ENCODE peak calls at places on chromosomes 11 and 22, in seven cellular contexts. One of them, this sample, is unnamed. For H3K4me1, the result is how much of the 10 kb centered on the place peaks cover.

GRCh38 chr22:18119409-18120110 is 9.0 kb downstream of the TUBA8 start:
- DNase-seq in IMR-90: no peak
- DNase-seq in neural progenitor cell: no peak
- DNase-seq in gastrocnemius medialis: peak
- DNase-seq in neuronal stem cell: no peak
- DNase-seq in H9: no peak
- DNase-seq in uterus: no peak
- DNase-seq in this sample: no peak

GRCh38 chr11:104694259-104695070 is 203.8 kb downstream of the CASP12 start:
- DNase-seq in neural progenitor cell: peak
- DNase-seq in neuronal stem cell: no peak
- DNase-seq in uterus: no peak
- DNase-seq in gastrocnemius medialis: no peak
- DNase-seq in IMR-90: peak
- DNase-seq in H9: no peak
- DNase-seq in this sample: peak

GRCh38 chr11:40118780-40119179 is 1340.7 kb downstream of the LRRC4C start:
- DNase-seq in uterus: no peak
- DNase-seq in neural progenitor cell: no peak
- DNase-seq in neuronal stem cell: no peak
- DNase-seq in gastrocnemius medialis: no peak
- DNase-seq in H9: no peak
- DNase-seq in IMR-90: no peak
- DNase-seq in this sample: no peak

GRCh38 chr11:65304613-65305012 is 10.1 kb upstream of the CDC42EP2 start:
- DNase-seq in neuronal stem cell: no peak
- DNase-seq in H9: no peak
- DNase-seq in uterus: no peak
- DNase-seq in IMR-90: no peak
- DNase-seq in gastrocnemius medialis: no peak
- DNase-seq in neural progenitor cell: no peak
- DNase-seq in this sample: no peak

GRCh38 chr22:17832665-17833064 is 58.4 kb upstream of the BID start:
- DNase-seq in neural progenitor cell: no peak
- DNase-seq in neuronal stem cell: no peak
- DNase-seq in uterus: no peak
- DNase-seq in H9: no peak
- DNase-seq in gastrocnemius medialis: no peak
- DNase-seq in IMR-90: no peak
- DNase-seq in this sample: no peak

GRCh38 chr11:100961633-100962032 is 168.0 kb downstream of the PGR start:
- DNase-seq in H9: no peak
- DNase-seq in uterus: no peak
- DNase-seq in gastrocnemius medialis: no peak
- DNase-seq in neuronal stem cell: no peak
- DNase-seq in neural progenitor cell: no peak
- DNase-seq in IMR-90: peak
- DNase-seq in this sample: no peak

GRCh38 chr11:130204703-130205095 is 45.1 kb downstream of the ST14 start:
- DNase-seq in neuronal stem cell: no peak
- DNase-seq in H9: no peak
- DNase-seq in IMR-90: no peak
- DNase-seq in neural progenitor cell: no peak
- DNase-seq in gastrocnemius medialis: no peak
- DNase-seq in uterus: no peak
- DNase-seq in this sample: no peak

GRCh38 chr11:116193321-116194114 is 579.3 kb downstream of the BUD13 start:
- DNase-seq in uterus: peak
- DNase-seq in gastrocnemius medialis: no peak
- DNase-seq in H9: peak
- DNase-seq in IMR-90: peak
- DNase-seq in neural progenitor cell: peak
- DNase-seq in neuronal stem cell: peak
- DNase-seq in this sample: peak

GRCh38 chr11:65967329-65967934 is 5.9 kb downstream of the SART1 start:
- DNase-seq in gastrocnemius medialis: no peak
- DNase-seq in neural progenitor cell: no peak
- DNase-seq in H9: no peak
- DNase-seq in neuronal stem cell: no peak
- DNase-seq in IMR-90: no peak
- DNase-seq in uterus: no peak
- DNase-seq in this sample: no peak

GRCh38 chr11:2086239-2087040 is 52.7 kb downstream of the IGF2 start:
- DNase-seq in gastrocnemius medialis: no peak
- DNase-seq in IMR-90: no peak
- DNase-seq in H9: no peak
- DNase-seq in neuronal stem cell: no peak
- DNase-seq in uterus: no peak
- DNase-seq in neural progenitor cell: no peak
- DNase-seq in this sample: no peak

GRCh38 chr11:85698195-85698594 is 12.2 kb upstream of the CCDC89 start:
- DNase-seq in neural progenitor cell: no peak
- DNase-seq in H9: no peak
- DNase-seq in gastrocnemius medialis: no peak
- DNase-seq in IMR-90: no peak
- DNase-seq in uterus: no peak
- DNase-seq in neuronal stem cell: no peak
- DNase-seq in this sample: no peak

GRCh38 chr22:22362311-22362710 is 117.7 kb downstream of the VPREB1 start:
- DNase-seq in H9: no peak
- DNase-seq in gastrocnemius medialis: no peak
- DNase-seq in IMR-90: no peak
- DNase-seq in uterus: no peak
- DNase-seq in neural progenitor cell: no peak
- DNase-seq in neuronal stem cell: no peak
- DNase-seq in this sample: no peak
- H3K4me1 ChIP-seq in H9: under half
- H3K4me1 ChIP-seq in gastrocnemius medialis: under half
- H3K4me1 ChIP-seq in IMR-90: under half
- H3K4me1 ChIP-seq in uterus: under half
- H3K4me1 ChIP-seq in neural progenitor cell: under half
- H3K4me1 ChIP-seq in neuronal stem cell: under half
- H3K4me1 ChIP-seq in this sample: under half

GRCh38 chr11:134261626-134262488 is 8.5 kb downstream of the ACAD8 start:
- DNase-seq in H9: peak
- DNase-seq in gastrocnemius medialis: no peak
- DNase-seq in neural progenitor cell: peak
- DNase-seq in IMR-90: no peak
- DNase-seq in neuronal stem cell: no peak
- DNase-seq in uterus: no peak
- DNase-seq in this sample: peak

GRCh38 chr11:134257101-134257500 is 3.7 kb downstream of the ACAD8 start:
- DNase-seq in H9: no peak
- DNase-seq in IMR-90: no peak
- DNase-seq in neuronal stem cell: no peak
- DNase-seq in neural progenitor cell: no peak
- DNase-seq in uterus: no peak
- DNase-seq in gastrocnemius medialis: no peak
- DNase-seq in this sample: no peak

GRCh38 chr11:134258577-134258976 is 5.2 kb downstream of the ACAD8 start:
- DNase-seq in gastrocnemius medialis: no peak
- DNase-seq in H9: no peak
- DNase-seq in neuronal stem cell: no peak
- DNase-seq in neural progenitor cell: no peak
- DNase-seq in IMR-90: no peak
- DNase-seq in uterus: no peak
- DNase-seq in this sample: no peak

GRCh38 chr11:134261000-134261399 is 7.6 kb downstream of the ACAD8 start:
- DNase-seq in gastrocnemius medialis: no peak
- DNase-seq in neuronal stem cell: no peak
- DNase-seq in neural progenitor cell: no peak
- DNase-seq in uterus: no peak
- DNase-seq in H9: no peak
- DNase-seq in IMR-90: no peak
- DNase-seq in this sample: no peak

GRCh38 chr11:134260503-134260902 is 7.1 kb downstream of the ACAD8 start:
- DNase-seq in IMR-90: no peak
- DNase-seq in gastrocnemius medialis: no peak
- DNase-seq in uterus: no peak
- DNase-seq in H9: no peak
- DNase-seq in neural progenitor cell: no peak
- DNase-seq in neuronal stem cell: no peak
- DNase-seq in this sample: no peak
- H3K4me1 ChIP-seq in IMR-90: under half
- H3K4me1 ChIP-seq in gastrocnemius medialis: under half
- H3K4me1 ChIP-seq in uterus: under half
- H3K4me1 ChIP-seq in H9: under half
- H3K4me1 ChIP-seq in neural progenitor cell: under half
- H3K4me1 ChIP-seq in neuronal stem cell: under half
- H3K4me1 ChIP-seq in this sample: under half

DNA sequence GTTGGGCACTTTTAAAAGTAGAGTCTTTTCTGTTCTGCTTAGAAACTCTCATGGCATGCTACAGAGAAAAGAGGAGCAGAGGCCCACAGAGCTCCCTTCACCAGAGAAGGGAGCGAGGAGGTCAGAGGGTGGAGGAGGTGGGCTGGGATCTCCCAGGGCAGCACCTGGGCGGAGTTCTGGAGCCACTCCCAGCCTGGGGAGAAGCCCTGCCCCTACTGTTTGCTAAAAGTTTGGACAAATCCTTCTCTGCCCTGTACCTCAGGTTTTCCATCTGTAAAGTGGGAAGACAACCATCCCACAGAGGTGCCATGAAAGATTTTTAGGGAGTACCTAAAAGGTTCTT is 299.0 kb downstream of the KIRREL3 start:
- DNase-seq in neural progenitor cell: no peak
- DNase-seq in H9: no peak
- DNase-seq in gastrocnemius medialis: no peak
- DNase-seq in IMR-90: no peak
- DNase-seq in uterus: no peak
- DNase-seq in neuronal stem cell: no peak
- DNase-seq in this sample: no peak
- H3K4me1 ChIP-seq in neural progenitor cell: under half
- H3K4me1 ChIP-seq in H9: under half
- H3K4me1 ChIP-seq in gastrocnemius medialis: under half
- H3K4me1 ChIP-seq in IMR-90: under half
- H3K4me1 ChIP-seq in uterus: under half
- H3K4me1 ChIP-seq in neuronal stem cell: under half
- H3K4me1 ChIP-seq in this sample: under half

GRCh38 chr11:69431136-69431535 is 50.3 kb upstream of the LINC01488 start:
- DNase-seq in neural progenitor cell: no peak
- DNase-seq in neuronal stem cell: no peak
- DNase-seq in H9: no peak
- DNase-seq in gastrocnemius medialis: no peak
- DNase-seq in uterus: no peak
- DNase-seq in IMR-90: no peak
- DNase-seq in this sample: no peak
- H3K4me1 ChIP-seq in neural progenitor cell: under half
- H3K4me1 ChIP-seq in neuronal stem cell: under half
- H3K4me1 ChIP-seq in H9: under half
- H3K4me1 ChIP-seq in gastrocnemius medialis: under half
- H3K4me1 ChIP-seq in uterus: under half
- H3K4me1 ChIP-seq in IMR-90: under half
- H3K4me1 ChIP-seq in this sample: under half